ENCODE peak calls at places on chromosomes 12 and 14, in ten cellular contexts. H is GM23338, G is IMR-90, O is left ventricle myocardium inferior, N is cardiac muscle cell, C is A673, U is endothelial cell of umbilical vein, R is SK-N-SH, Y is uterus, F is fibroblast of lung. M is an unnamed sample. For H3K4me1, the result is how much of the 10 kb centered on the place peaks cover.

GRCh38 chr14:73935666-73936065 is 14.2 kb downstream of the FAM161B start:
- DNase-seq in H (peak), G (no peak), O (no peak), N (peak), C (peak), U (peak), R (peak), Y (no peak), F (peak), M (no peak)

GRCh38 chr14:73743431-73743931 is 29.3 kb upstream of the PNMA1 start:
- DNase-seq in H (no peak), G (no peak), O (peak), N (peak), C (no peak), U (peak), R (no peak), Y (no peak), F (no peak), M (no peak)

GRCh38 chr14:24132976-24133375 is 2.5 kb downstream of the FITM1 start:
- DNase-seq in H (no peak), G (no peak), O (no peak), N (no peak), C (no peak), U (no peak), R (no peak), Y (no peak), F (no peak), M (no peak)

GRCh38 chr14:23443411-23443812 is 8.0 kb upstream of the MYH7 start:
- DNase-seq in H (no peak), G (no peak), O (peak), N (no peak), C (no peak), U (no peak), R (no peak), Y (no peak), F (no peak), M (no peak)

GRCh38 chr12:119674560-119674959 is 6.6 kb downstream of the PRKAB1 start:
- DNase-seq in H (no peak), G (no peak), O (no peak), N (no peak), C (no peak), U (no peak), R (no peak), Y (no peak), F (no peak), M (no peak)

GRCh38 chr12:18546399-18546798 is 191.4 kb downstream of the PLCZ1 start:
- DNase-seq in H (no peak), G (peak), O (no peak), N (peak), C (no peak), U (no peak), R (no peak), Y (no peak), F (peak), M (no peak)

GRCh38 chr12:118064608-118065007 is 3.6 kb upstream of the WSB2 start:
- DNase-seq in H (peak), G (no peak), O (no peak), N (no peak), C (peak), U (peak), R (peak), Y (no peak), F (no peak), M (no peak)

GRCh38 chr12:3568695-3569094 is 77.7 kb downstream of the PRMT8 start:
- DNase-seq in H (no peak), G (no peak), O (no peak), N (no peak), C (no peak), U (no peak), R (no peak), Y (no peak), F (no peak), M (no peak)

GRCh38 chr14:40859065-40859464 is 747.6 kb upstream of the LRFN5 start:
- DNase-seq in H (no peak), G (no peak), O (no peak), N (no peak), C (no peak), U (no peak), R (no peak), Y (no peak), F (no peak), M (no peak)

GRCh38 chr14:54343276-54344121 is 53.3 kb upstream of the CDKN3 start:
- DNase-seq in H (no peak), G (no peak), O (no peak), N (peak), C (peak), U (peak), R (peak), Y (no peak), F (peak), M (no peak)

GRCh38 chr12:88763536-88764100 is 183.3 kb upstream of the KITLG start:
- DNase-seq in H (no peak), G (no peak), O (no peak), N (no peak), C (no peak), U (no peak), R (no peak), Y (no peak), F (no peak), M (no peak)

GRCh38 chr12:110002691-110003515 is 3.7 kb downstream of the ANKRD13A start:
- DNase-seq in H (no peak), G (peak), O (no peak), N (no peak), C (no peak), U (no peak), R (no peak), Y (no peak), F (peak), M (no peak)

GRCh38 chr14:72401632-72402428 is 469.6 kb downstream of the RGS6 start:
- DNase-seq in H (no peak), G (no peak), O (no peak), N (no peak), C (no peak), U (no peak), R (no peak), Y (no peak), F (no peak), M (no peak)

GRCh38 chr12:124993568-124994434 is at the start of gene BRI3BP:
- DNase-seq in H (peak), G (peak), O (peak), N (peak), C (peak), U (peak), R (peak), Y (no peak), F (peak), M (peak)

GRCh38 chr12:75836533-75836932 is 195.0 kb downstream of the PHLDA1 start:
- DNase-seq in H (no peak), G (no peak), O (no peak), N (no peak), C (no peak), U (no peak), R (no peak), Y (no peak), F (peak), M (no peak)

GRCh38 chr14:93132472-93133065 is 16.8 kb upstream of the ITPK1 start:
- DNase-seq in H (peak), G (peak), O (no peak), N (peak), C (no peak), U (peak), R (peak), Y (no peak), F (peak), M (peak)

GRCh38 chr12:14619731-14620501 is 52.2 kb upstream of the PLBD1 start:
- DNase-seq in H (no peak), G (no peak), O (no peak), N (no peak), C (no peak), U (no peak), R (no peak), Y (no peak), F (no peak), M (no peak)

GRCh38 chr12:128567730-128568129 is 256.0 kb downstream of the SLC15A4 start:
- DNase-seq in H (no peak), G (no peak), O (no peak), N (no peak), C (no peak), U (no peak), R (no peak), Y (no peak), F (no peak), M (no peak)

GRCh38 chr12:66962316-66962715 is 283.4 kb upstream of the GRIP1 start:
- DNase-seq in H (no peak), G (no peak), O (no peak), N (no peak), C (peak), U (no peak), R (no peak), Y (no peak), F (no peak), M (no peak)

GRCh38 chr14:54577977-54578376 is 11.0 kb downstream of the SAMD4A start:
- DNase-seq in H (no peak), G (peak), O (no peak), N (no peak), C (peak), U (peak), R (no peak), Y (no peak), F (peak), M (no peak)

DNA sequence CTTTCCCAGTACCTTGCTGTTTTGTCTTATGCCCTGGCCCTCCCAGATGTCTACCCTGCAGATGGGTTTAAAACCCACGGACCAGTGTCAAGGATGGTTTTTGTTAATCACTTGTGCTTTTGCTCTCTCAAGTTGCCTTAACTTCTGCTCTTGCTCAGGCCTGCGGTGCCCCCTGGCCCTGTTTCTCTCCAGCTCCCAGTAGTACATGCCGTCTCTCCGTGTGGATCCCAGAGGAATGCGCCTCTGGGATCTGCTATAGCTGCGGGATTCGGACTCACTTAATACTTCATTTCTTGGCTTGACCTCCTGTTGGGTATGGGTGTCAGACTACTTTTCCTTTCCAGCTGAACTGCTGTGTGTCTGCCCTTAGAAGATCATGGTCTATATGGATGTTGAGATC is 14.5 kb downstream of the PLEKHG3 start:
- DNase-seq in H (no peak), G (no peak), O (no peak), N (no peak), C (no peak), U (no peak), R (no peak), Y (no peak), F (no peak), M (no peak)
- H3K4me1 ChIP-seq in H (half or more), G (under half), O (half or more), N (under half), C (under half), U (under half), R (under half), Y (under half), F (under half), M (under half)

DNA sequence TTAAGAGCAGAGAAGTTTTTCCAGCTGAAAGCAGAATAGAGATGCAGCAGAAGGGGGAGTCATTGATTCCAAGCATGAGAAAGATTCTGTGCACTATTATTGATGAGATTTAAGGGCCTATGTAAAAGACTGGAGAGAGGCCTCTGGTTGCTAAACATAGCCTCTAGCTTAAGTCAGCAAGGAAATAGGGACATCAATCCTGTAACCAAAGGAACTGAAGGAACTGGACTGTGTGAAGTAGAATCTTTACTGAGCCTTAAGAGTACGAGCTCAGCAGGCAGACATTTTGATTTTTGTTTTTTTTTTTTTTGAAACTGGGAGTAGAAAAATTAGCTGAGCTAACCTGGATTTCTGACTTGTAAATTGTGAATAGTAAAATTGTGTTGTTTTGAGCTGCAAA is 134.3 kb downstream of the GPHN start:
- DNase-seq in H (no peak), G (no peak), O (no peak), N (no peak), C (no peak), U (no peak), R (no peak), Y (no peak), F (no peak), M (no peak)
- TF ChIP-seq CTCF in H (no peak), G (no peak), O (no peak), N (no peak), C (no peak), U (no peak), R (no peak), Y (no peak), F (no peak), M (no peak)

DNA sequence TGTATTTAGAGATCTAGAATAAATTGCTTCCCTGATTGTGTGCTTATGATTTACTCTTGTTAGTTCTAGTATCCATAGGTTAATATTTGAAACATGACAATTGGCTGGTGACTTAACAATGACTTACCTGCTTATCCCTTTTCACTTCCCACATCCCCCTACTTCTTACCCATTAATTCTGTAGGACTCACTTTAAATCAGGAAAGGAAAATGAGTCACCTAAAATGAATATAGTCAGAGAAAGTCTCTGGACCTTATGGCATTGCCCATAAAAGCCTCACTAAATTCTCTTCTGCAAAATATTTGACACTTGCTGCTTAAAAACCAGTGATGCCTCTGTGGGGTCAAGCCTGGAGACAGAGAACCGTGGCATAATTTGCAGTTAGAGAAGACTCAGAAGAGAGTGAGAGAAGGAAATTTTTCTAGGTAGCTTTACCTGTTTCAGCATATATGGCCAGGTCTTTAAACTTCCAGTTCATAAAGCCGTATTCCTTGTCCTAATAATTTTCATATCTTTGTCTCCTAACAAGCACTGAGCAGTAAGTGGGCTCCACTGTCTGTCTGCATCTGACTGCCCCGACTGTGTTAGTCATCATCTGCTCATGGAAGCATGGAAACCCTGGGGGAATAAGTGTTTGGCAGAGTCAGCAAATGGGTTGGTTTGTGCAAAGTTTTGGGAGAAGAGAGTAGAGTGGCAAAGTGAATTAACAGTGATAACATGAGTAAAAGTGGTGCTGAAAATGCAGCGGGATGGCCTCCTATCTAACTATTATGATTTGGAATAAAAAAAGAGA is 294.4 kb downstream of the AKAP6 start:
- DNase-seq in H (no peak), G (peak), O (no peak), N (peak), C (peak), U (no peak), R (no peak), Y (no peak), F (no peak), M (no peak)
- H3K27ac ChIP-seq in H (no peak), G (no peak), O (peak), N (no peak), C (no peak), U (no peak), R (peak), Y (no peak), F (no peak), M (no peak)

DNA sequence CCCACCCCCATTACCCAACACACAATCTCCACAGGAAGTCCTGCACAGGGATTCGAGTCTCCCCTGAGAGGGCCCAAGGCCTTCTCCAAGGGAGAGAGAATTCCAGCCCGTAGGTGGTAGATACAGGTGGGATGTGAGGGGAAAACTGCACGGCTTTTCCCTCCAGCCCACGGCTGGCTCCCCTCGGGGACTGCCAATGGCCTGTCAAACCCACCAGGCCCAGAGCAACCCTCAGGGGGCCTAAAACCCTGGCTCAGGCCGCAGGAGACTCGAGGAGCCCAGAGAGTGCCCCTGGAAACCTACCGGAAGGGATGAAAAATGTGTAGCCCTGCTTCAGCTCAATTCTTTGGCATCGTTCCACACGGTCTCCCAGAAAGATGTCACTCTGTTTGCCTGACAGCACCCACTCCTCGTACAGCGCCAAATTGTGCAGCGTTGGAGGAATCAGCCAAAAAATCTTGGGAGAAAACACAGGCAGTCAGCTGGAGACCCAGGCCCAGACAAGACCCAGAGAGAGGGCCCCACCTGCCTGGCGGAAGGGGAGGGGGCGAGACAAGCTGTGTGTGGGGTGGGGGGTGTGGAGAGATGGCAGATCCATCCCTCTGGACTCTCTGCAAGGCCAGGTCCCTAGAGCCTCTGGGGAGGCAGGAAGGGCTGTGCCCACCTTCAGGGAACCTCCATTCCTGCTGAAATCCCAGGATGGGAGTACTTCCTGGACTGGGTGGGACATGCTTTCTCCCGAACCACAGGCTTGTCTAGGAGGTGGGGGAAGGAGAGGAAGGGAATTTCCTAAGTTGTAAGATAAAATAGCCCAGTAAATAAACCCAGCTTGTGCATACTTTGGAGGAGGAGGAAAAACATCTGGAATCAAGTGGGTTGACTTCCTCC is 48.1 kb downstream of the KDM2B start:
- DNase-seq in H (no peak), G (peak), O (no peak), N (peak), C (no peak), U (no peak), R (no peak), Y (no peak), F (peak), M (peak)
- H3K4me1 ChIP-seq in H (under half), G (under half), O (half or more), N (under half), C (under half), U (under half), R (under half), Y (under half), F (under half), M (under half)

GRCh38 chr12:115774148-115774905 is 503.2 kb downstream of the MED13L start:
- DNase-seq in H (no peak), G (no peak), O (no peak), N (no peak), C (no peak), U (no peak), R (no peak), Y (no peak), F (no peak), M (no peak)

GRCh38 chr12:115770643-115771042 is 506.9 kb downstream of the MED13L start:
- DNase-seq in H (no peak), G (no peak), O (no peak), N (no peak), C (no peak), U (no peak), R (no peak), Y (no peak), F (no peak), M (no peak)

GRCh38 chr12:115767921-115768320 is 509.6 kb downstream of the MED13L start:
- DNase-seq in H (no peak), G (no peak), O (no peak), N (no peak), C (no peak), U (no peak), R (no peak), Y (no peak), F (no peak), M (no peak)

GRCh38 chr12:115771601-115772000 is 505.9 kb downstream of the MED13L start:
- DNase-seq in H (no peak), G (no peak), O (no peak), N (no peak), C (no peak), U (no peak), R (no peak), Y (no peak), F (no peak), M (no peak)

DNA sequence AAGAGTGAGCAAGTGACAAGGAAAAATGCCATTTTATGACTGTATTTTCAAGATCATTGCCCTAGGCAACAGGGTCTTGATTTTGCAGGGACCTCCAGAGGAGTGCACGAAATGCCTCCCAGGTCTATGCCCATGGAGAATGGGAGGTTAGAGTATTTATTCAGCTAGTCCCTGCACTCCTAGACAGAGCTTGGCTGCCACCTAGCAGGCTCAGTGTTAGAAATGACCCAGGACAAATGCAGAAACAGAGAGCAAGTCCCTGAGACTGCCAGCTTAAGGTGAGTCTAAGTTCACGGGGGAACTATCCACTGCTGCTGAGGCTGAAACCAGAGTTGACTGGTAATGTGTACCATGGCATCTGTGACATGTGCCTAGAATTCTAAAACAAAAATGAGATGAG is 506.4 kb downstream of the MED13L start:
- DNase-seq in H (peak), G (no peak), O (no peak), N (peak), C (no peak), U (no peak), R (peak), Y (no peak), F (peak), M (no peak)
- TF ChIP-seq CTCF in H (peak), G (no peak), O (peak), N (no peak), C (no peak), U (no peak), R (no peak), Y (no peak), F (peak), M (peak)

GRCh38 chr12:48813464-48814312 is 4.6 kb upstream of the CACNB3 start:
- DNase-seq in H (peak), G (peak), O (no peak), N (peak), C (no peak), U (no peak), R (no peak), Y (peak), F (peak), M (no peak)
- H3K27ac ChIP-seq in H (no peak), G (peak), O (peak), N (no peak), C (no peak), U (no peak), R (no peak), Y (peak), F (peak), M (peak)

DNA sequence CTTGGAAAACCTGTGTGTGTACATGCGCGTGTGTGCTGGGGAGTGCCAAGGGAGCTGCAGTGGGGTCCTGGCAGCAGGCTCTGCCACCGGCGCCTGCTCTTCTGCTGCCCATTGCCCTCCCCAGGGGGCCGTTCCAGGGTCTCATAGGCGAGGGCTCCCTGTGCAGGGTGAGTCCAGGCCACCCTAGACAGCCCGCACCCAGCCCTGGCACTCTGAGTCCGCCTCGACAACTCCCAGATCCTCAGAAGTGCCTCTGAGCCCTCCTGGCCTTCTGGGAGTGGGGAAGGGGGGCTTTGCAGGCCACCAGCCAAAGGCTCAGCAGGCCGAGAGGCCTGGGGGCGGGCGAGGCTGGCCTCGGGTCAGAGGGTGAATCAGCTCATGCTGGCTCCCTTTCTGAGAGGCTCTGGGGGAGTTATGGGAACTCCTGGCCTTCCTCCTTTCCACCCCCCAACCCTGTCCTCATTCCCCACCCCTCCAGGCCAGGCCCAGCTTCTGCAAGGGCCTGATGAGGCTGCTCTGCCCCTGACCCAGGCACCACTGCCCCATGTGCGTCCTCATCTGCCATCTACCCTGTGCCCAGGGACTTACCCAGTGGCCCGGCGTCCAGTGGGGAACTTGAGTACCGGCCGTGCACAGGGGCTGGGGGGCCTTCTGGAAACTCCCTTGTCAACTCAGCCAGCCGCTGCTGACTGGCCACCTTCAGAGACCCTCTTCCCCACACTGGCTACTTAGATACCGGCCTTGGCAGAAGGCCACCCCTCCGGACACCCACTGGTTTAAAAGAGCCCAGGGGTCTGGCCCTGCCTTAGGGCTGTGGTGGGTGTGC is 2.1 kb upstream of the TEDC1 start:
- DNase-seq in H (no peak), G (no peak), O (peak), N (no peak), C (no peak), U (no peak), R (no peak), Y (no peak), F (no peak), M (peak)
- H3K4me1 ChIP-seq in H (under half), G (under half), O (half or more), N (under half), C (under half), U (under half), R (under half), Y (under half), F (under half), M (half or more)

M was measured in heart right ventricle.